ENCODE peak calls at places on chromosomes 13 and 19, in nine cellular contexts. I, U, Z, D, X, S, J, R and M are unnamed samples. For H3K4me1, the result is how much of the 10 kb centered on the place peaks cover.

GRCh38 chr13:100904293-100904976 is 229.8 kb upstream of the TMTC4 start:
- DNase-seq in I (no peak), U (no peak), Z (no peak), D (no peak), X (no peak), S (no peak), J (no peak), R (no peak), M (no peak)

GRCh38 chr13:50616101-50616500 is 227.4 kb downstream of the DLEU7 start:
- DNase-seq in I (no peak), U (no peak), Z (no peak), D (no peak), X (no peak), S (no peak), J (no peak), R (no peak), M (no peak)

GRCh38 chr19:57067440-57067839 is 52.3 kb upstream of the USP29 start:
- DNase-seq in I (no peak), U (no peak), Z (no peak), D (no peak), X (no peak), S (no peak), J (no peak), R (no peak), M (no peak)

GRCh38 chr19:49786432-49786831 is 19.6 kb downstream of the AP2A1 start:
- DNase-seq in I (peak), U (no peak), Z (no peak), D (no peak), X (no peak), S (no peak), J (no peak), R (no peak), M (no peak)

GRCh38 chr13:69124996-69125395 is 982.6 kb upstream of the ATXN8OS start:
- DNase-seq in I (no peak), U (no peak), Z (no peak), D (no peak), X (no peak), S (no peak), J (no peak), R (no peak), M (no peak)

GRCh38 chr13:46641274-46642081 is 88.5 kb downstream of the LRCH1 start:
- DNase-seq in I (no peak), U (no peak), Z (peak), D (no peak), X (no peak), S (no peak), J (no peak), R (peak), M (no peak)

GRCh38 chr19:45514376-45515051 is 7.2 kb downstream of the VASP start:
- DNase-seq in I (no peak), U (no peak), Z (peak), D (no peak), X (no peak), S (no peak), J (no peak), R (no peak), M (no peak)

GRCh38 chr13:77776704-77777103 is 79.2 kb downstream of the SLAIN1 start:
- DNase-seq in I (no peak), U (no peak), Z (no peak), D (no peak), X (no peak), S (no peak), J (no peak), R (no peak), M (no peak)

GRCh38 chr19:35748106-35749020 is at the start of gene LIN37:
- DNase-seq in I (peak), U (peak), Z (peak), D (peak), X (peak), S (peak), J (peak), R (peak), M (peak)

GRCh38 chr19:5961969-5962945 is 15.7 kb downstream of the RANBP3 start:
- DNase-seq in I (no peak), U (peak), Z (peak), D (no peak), X (peak), S (no peak), J (no peak), R (peak), M (no peak)

GRCh38 chr13:91468301-91468700 is 69.9 kb downstream of the GPC5 start:
- DNase-seq in I (no peak), U (no peak), Z (no peak), D (no peak), X (no peak), S (no peak), J (no peak), R (no peak), M (no peak)

GRCh38 chr13:110521296-110521680 is 40.2 kb downstream of the RAB20 start:
- DNase-seq in I (no peak), U (no peak), Z (no peak), D (no peak), X (no peak), S (no peak), J (no peak), R (no peak), M (no peak)

GRCh38 chr13:92158335-92158734 is 759.9 kb downstream of the GPC5 start:
- DNase-seq in I (no peak), U (no peak), Z (no peak), D (no peak), X (no peak), S (no peak), J (no peak), R (no peak), M (no peak)

GRCh38 chr13:21579754-21580316 is 24.1 kb downstream of the MICU2 start:
- DNase-seq in I (no peak), U (peak), Z (no peak), D (no peak), X (no peak), S (no peak), J (no peak), R (no peak), M (no peak)

GRCh38 chr19:34475026-34475974 is 6.3 kb upstream of the WTIP start:
- DNase-seq in I (no peak), U (no peak), Z (no peak), D (no peak), X (no peak), S (no peak), J (no peak), R (no peak), M (no peak)

GRCh38 chr19:48663667-48664066 is 9.2 kb downstream of the NTN5 start:
- DNase-seq in I (no peak), U (no peak), Z (no peak), D (no peak), X (no peak), S (no peak), J (no peak), R (no peak), M (no peak)

GRCh38 chr13:21573920-21574712 is 29.9 kb downstream of the MICU2 start:
- DNase-seq in I (no peak), U (no peak), Z (no peak), D (no peak), X (no peak), S (no peak), J (no peak), R (no peak), M (no peak)

GRCh38 chr19:19748249-19748938 is 15.5 kb upstream of the ZNF14 start:
- DNase-seq in I (no peak), U (no peak), Z (peak), D (no peak), X (peak), S (no peak), J (no peak), R (no peak), M (no peak)

GRCh38 chr13:39895254-39895653 is 239.8 kb downstream of the COG6 start:
- DNase-seq in I (no peak), U (no peak), Z (no peak), D (no peak), X (no peak), S (no peak), J (no peak), R (no peak), M (no peak)

GRCh38 chr19:54646331-54646841 is 16.1 kb downstream of the LILRB1 start:
- DNase-seq in I (no peak), U (no peak), Z (peak), D (no peak), X (no peak), S (no peak), J (no peak), R (no peak), M (no peak)

GRCh38 chr13:94192576-94192975 is 286.9 kb downstream of the DCT start:
- DNase-seq in I (no peak), U (no peak), Z (no peak), D (no peak), X (no peak), S (no peak), J (peak), R (no peak), M (no peak)

GRCh38 chr13:94548382-94549240 is 47.3 kb downstream of the TGDS start:
- DNase-seq in I (peak), U (no peak), Z (peak), D (no peak), X (no peak), S (peak), J (peak), R (no peak), M (peak)

GRCh38 chr13:91664036-91664435 is 265.6 kb downstream of the GPC5 start:
- DNase-seq in I (no peak), U (no peak), Z (no peak), D (no peak), X (no peak), S (no peak), J (no peak), R (no peak), M (no peak)

GRCh38 chr13:46598140-46598819 is 45.3 kb downstream of the LRCH1 start:
- DNase-seq in I (no peak), U (no peak), Z (no peak), D (no peak), X (no peak), S (no peak), J (no peak), R (no peak), M (no peak)

GRCh38 chr19:51599084-51599483 is 28.0 kb downstream of the ZNF175 start:
- DNase-seq in I (no peak), U (no peak), Z (no peak), D (no peak), X (no peak), S (no peak), J (no peak), R (no peak), M (no peak)

GRCh38 chr19:17385878-17386611 is 8.0 kb downstream of the CCDC194 start:
- DNase-seq in I (peak), U (peak), Z (peak), D (no peak), X (peak), S (peak), J (peak), R (peak), M (no peak)

GRCh38 chr19:22263121-22263520 is 23.1 kb upstream of the ZNF729 start:
- DNase-seq in I (no peak), U (no peak), Z (no peak), D (no peak), X (no peak), S (no peak), J (no peak), R (no peak), M (no peak)

GRCh38 chr19:13058951-13059660 is 43.6 kb downstream of the LYL1 start:
- DNase-seq in I (no peak), U (no peak), Z (no peak), D (no peak), X (no peak), S (no peak), J (no peak), R (no peak), M (no peak)

GRCh38 chr13:27076411-27076810 is 95.2 kb downstream of the USP12 start:
- DNase-seq in I (no peak), U (no peak), Z (no peak), D (no peak), X (no peak), S (no peak), J (no peak), R (no peak), M (no peak)

GRCh38 chr19:7257148-7258041 is 36.8 kb downstream of the INSR start:
- DNase-seq in I (no peak), U (no peak), Z (peak), D (no peak), X (no peak), S (peak), J (no peak), R (no peak), M (peak)

GRCh38 chr13:19836472-19836871 is 27.0 kb downstream of the ZMYM5 start:
- DNase-seq in I (no peak), U (no peak), Z (no peak), D (no peak), X (no peak), S (no peak), J (no peak), R (no peak), M (no peak)

GRCh38 chr19:50858896-50859295 is 4.2 kb downstream of the KLK3 start:
- DNase-seq in I (no peak), U (no peak), Z (no peak), D (no peak), X (no peak), S (no peak), J (peak), R (no peak), M (no peak)

GRCh38 chr19:19847781-19848180 is 17.9 kb upstream of the ZNF253 start:
- DNase-seq in I (no peak), U (no peak), Z (no peak), D (no peak), X (no peak), S (no peak), J (no peak), R (no peak), M (no peak)

GRCh38 chr19:4112367-4112766 is 11.6 kb downstream of the MAP2K2 start:
- DNase-seq in I (no peak), U (no peak), Z (no peak), D (no peak), X (no peak), S (no peak), J (no peak), R (no peak), M (no peak)
- H3K4me1 ChIP-seq in I (under half), U (under half), Z (under half), D (under half), X (under half), S (under half), J (under half), R (under half), M (under half)

DNA sequence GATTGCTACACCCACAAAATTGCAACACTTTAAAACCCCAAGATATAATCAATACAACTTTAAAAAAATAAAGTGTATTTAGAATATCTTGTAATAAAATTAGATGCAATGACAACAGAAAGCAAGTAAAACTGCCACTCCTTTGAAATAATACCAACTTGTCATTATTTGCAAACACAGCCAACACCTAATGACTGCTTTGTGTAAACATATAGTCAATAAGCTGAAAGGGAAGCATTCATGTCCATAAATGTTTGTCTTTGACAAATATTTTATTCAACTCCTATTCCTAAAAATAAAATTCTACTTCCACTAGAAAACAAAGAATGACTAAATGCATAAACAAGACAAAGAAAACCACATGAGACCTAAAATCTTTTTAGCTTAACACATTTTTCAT is 6.6 kb downstream of the SMAD9 start:
- DNase-seq in I (no peak), U (no peak), Z (no peak), D (no peak), X (no peak), S (no peak), J (no peak), R (no peak), M (no peak)
- H3K27ac ChIP-seq in I (no peak), U (no peak), Z (no peak), D (no peak), X (no peak), S (no peak), J (no peak), R (no peak), M (no peak)

DNA sequence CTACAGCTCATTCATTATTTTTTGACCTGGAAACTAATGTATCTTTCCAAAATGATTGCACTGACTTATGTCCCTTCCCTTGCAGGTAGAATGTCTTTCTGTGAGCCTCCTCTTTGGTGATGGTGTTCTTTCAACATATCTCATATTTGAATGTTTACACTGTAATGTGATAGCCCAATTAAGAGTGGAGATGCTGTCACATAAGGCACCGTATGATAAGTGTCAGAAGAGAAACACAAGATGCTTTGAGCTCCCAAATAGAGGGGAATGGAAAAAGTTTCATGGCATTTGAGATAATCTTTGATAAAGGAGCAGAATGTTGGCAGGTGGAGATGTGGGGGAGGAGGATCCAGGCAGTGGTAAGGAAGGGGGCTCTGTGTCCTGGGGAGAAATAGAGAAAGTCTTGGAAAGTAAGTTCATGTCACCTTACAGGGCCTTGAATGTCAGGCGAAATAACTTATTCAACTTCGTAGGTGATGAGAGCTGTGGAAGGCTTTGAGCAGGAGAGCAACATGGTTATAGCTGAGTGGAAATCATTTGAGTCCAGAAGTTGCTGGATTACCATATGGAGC is 10.2 kb upstream of the RNF113B start:
- DNase-seq in I (no peak), U (no peak), Z (no peak), D (no peak), X (no peak), S (no peak), J (no peak), R (no peak), M (no peak)
- H3K4me1 ChIP-seq in I (under half), U (under half), Z (under half), D (under half), X (under half), S (half or more), J (under half), R (under half), M (under half)

GRCh38 chr19:37909661-37910199 is 2.7 kb downstream of the SIPA1L3 start:
- DNase-seq in I (no peak), U (no peak), Z (no peak), D (no peak), X (no peak), S (no peak), J (no peak), R (no peak), M (no peak)
- H3K27ac ChIP-seq in I (no peak), U (no peak), Z (no peak), D (no peak), X (no peak), S (no peak), J (no peak), R (no peak), M (no peak)

GRCh38 chr19:41323023-41323422 is 13.1 kb downstream of the CCDC97 start:
- DNase-seq in I (no peak), U (no peak), Z (no peak), D (no peak), X (no peak), S (peak), J (no peak), R (no peak), M (no peak)
- H3K4me1 ChIP-seq in I (half or more), U (under half), Z (half or more), D (under half), X (under half), S (half or more), J (under half), R (half or more), M (under half)

GRCh38 chr13:81140675-81141074 is 799.7 kb upstream of the SPRY2 start:
- DNase-seq in I (no peak), U (no peak), Z (no peak), D (no peak), X (no peak), S (no peak), J (no peak), R (no peak), M (no peak)

GRCh38 chr13:81138353-81138995 is 797.5 kb upstream of the SPRY2 start:
- DNase-seq in I (no peak), U (no peak), Z (no peak), D (no peak), X (no peak), S (no peak), J (no peak), R (no peak), M (no peak)

GRCh38 chr13:81142306-81142999 is 801.5 kb upstream of the SPRY2 start:
- DNase-seq in I (no peak), U (no peak), Z (no peak), D (no peak), X (no peak), S (no peak), J (no peak), R (no peak), M (no peak)
- H3K27ac ChIP-seq in I (no peak), U (no peak), Z (no peak), D (no peak), X (no peak), S (no peak), J (no peak), R (no peak), M (no peak)

DNA sequence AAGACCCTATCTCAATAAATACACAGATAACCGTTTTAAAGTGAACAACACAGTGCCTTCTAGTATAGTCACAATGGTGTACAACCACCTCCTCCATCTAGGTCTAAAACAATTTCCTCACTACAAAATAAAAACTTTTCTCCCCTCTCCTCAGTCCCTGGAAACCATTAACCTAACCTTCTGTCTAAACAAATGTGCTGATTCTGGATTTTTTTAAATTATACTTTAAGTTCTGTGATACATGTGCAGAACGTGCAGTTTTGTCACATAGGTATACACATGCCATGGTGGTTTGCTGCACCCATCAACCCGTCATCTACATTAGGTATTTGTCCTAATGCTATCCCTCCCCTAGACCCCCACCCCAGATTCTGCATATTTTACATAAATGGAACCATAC is 9.8 kb upstream of the ZBTB45 start:
- DNase-seq in I (no peak), U (no peak), Z (no peak), D (no peak), X (no peak), S (no peak), J (no peak), R (no peak), M (no peak)
- H3K4me1 ChIP-seq in I (under half), U (under half), Z (under half), D (under half), X (under half), S (under half), J (under half), R (under half), M (under half)